ENCODE peak calls at places on chromosomes 13 and 19, in six cellular contexts. A, J, C, O, T and V are unnamed samples.
A peak's percentile ranks its signal among the peaks of the same experiment; 100 is the strongest.

GRCh38 chr19:50705422-50706019 is 14.1 kb downstream of the SHANK1 start:
- DNase-seq in A (no peak), O (peak; percentile 86), T (no peak), J (peak; percentile 55), C (no peak), V (peak; percentile 30)

GRCh38 chr19:45773384-45773783 is 4.3 kb upstream of the SIX5 start:
- DNase-seq in T (no peak), O (no peak), C (no peak), J (no peak), A (no peak), V (no peak)

GRCh38 chr13:41568143-41568989 is 111.0 kb downstream of the RGCC start:
- DNase-seq in J (no peak), A (no peak), T (no peak), C (no peak), O (no peak), V (no peak)

GRCh38 chr19:11848594-11849263 is at the start of gene ZNF439:
- DNase-seq in C (peak; percentile 81), J (no peak), A (peak; percentile 94), O (peak; percentile 83), T (peak; percentile 82), V (peak; percentile 18)

GRCh38 chr19:7856679-7857663 is 17.2 kb downstream of the PRR36 start:
- DNase-seq in C (no peak), A (no peak), O (no peak), T (no peak), J (no peak), V (no peak)

GRCh38 chr13:86765462-86765861 is 905.7 kb upstream of the SLITRK5 start:
- DNase-seq in A (no peak), C (no peak), J (no peak), T (no peak), O (no peak), V (no peak)

GRCh38 chr19:5206751-5207075 is 133.9 kb downstream of the PTPRS start:
- DNase-seq in J (no peak), T (no peak), A (no peak), O (no peak), C (no peak), V (no peak)

GRCh38 chr19:34428549-34429285 is 536 bp downstream of the UBA2 start:
- DNase-seq in T (peak; percentile 17), J (no peak), O (peak; percentile 9), A (no peak), C (no peak), V (no peak)

GRCh38 chr19:29537181-29537580 is 11.4 kb downstream of the VSTM2B start:
- DNase-seq in O (no peak), A (no peak), J (no peak), T (no peak), C (no peak), V (no peak)

GRCh38 chr13:41916173-41916954 is 44.5 kb downstream of the VWA8 start:
- DNase-seq in A (no peak), O (peak; percentile 59), C (no peak), J (no peak), T (no peak), V (peak; percentile 66)

GRCh38 chr13:95481051-95481775 is 71.3 kb upstream of the CLDN10 start:
- DNase-seq in C (no peak), J (no peak), O (peak; percentile 51), T (no peak), A (no peak), V (no peak)

GRCh38 chr13:20101467-20102316 is 59.2 kb downstream of the GJA3 start:
- DNase-seq in J (no peak), C (no peak), T (no peak), O (peak; percentile 79), A (no peak), V (no peak)

GRCh38 chr13:33611016-33611805 is 206.7 kb upstream of the RFC3 start:
- DNase-seq in T (peak; percentile 48), O (no peak), A (no peak), J (no peak), C (no peak), V (peak; percentile 23)

GRCh38 chr13:113666324-113666660 is 727 bp upstream of the GRK1 start:
- DNase-seq in O (no peak), C (peak; percentile 3), A (peak; percentile 12), J (no peak), T (peak; percentile 8), V (no peak)

GRCh38 chr13:46855166-46855565 is 41.7 kb downstream of the HTR2A start:
- DNase-seq in J (no peak), A (no peak), T (no peak), C (no peak), O (no peak), V (no peak)

GRCh38 chr13:42064259-42064658 is 15.8 kb downstream of the DGKH start:
- DNase-seq in C (no peak), A (no peak), O (no peak), J (no peak), T (no peak), V (no peak)

GRCh38 chr13:113152894-113153809 is 5.3 kb upstream of the PROZ start:
- DNase-seq in T (peak; percentile 53), A (no peak), C (peak; percentile 58), O (peak; percentile 18), J (no peak), V (no peak)

GRCh38 chr13:111281751-111282311 is 38.6 kb upstream of the TEX29 start:
- DNase-seq in T (no peak), A (no peak), J (no peak), C (no peak), O (no peak), V (peak; percentile 61)

GRCh38 chr19:30135797-30136196 is 193.8 kb downstream of the URI1 start:
- DNase-seq in T (no peak), O (no peak), J (no peak), C (no peak), A (no peak), V (no peak)

GRCh38 chr13:109743706-109744453 is 42.5 kb downstream of the IRS2 start:
- DNase-seq in T (peak; percentile 24), J (peak; percentile 100), O (peak; percentile 87), C (peak; percentile 46), A (no peak), V (peak; percentile 33)

GRCh38 chr13:79723462-79724116 is 242.6 kb downstream of the NDFIP2 start:
- DNase-seq in O (no peak), C (no peak), T (no peak), J (no peak), A (no peak), V (no peak)

GRCh38 chr13:109723046-109723445 is 63.3 kb downstream of the IRS2 start:
- DNase-seq in T (no peak), O (no peak), C (no peak), A (no peak), J (no peak), V (no peak)

GRCh38 chr19:57324992-57325391 is 4.7 kb downstream of the ZNF543 start:
- DNase-seq in T (no peak), A (no peak), J (no peak), C (no peak), O (no peak), V (no peak)

GRCh38 chr19:57320180-57321084 is at the start of gene ZNF543:
- DNase-seq in A (peak; percentile 97), C (peak; percentile 93), T (peak; percentile 92), J (peak; percentile 92), O (peak; percentile 98), V (peak; percentile 86)

GRCh38 chr19:57321164-57321563 is 892 bp downstream of the ZNF543 start:
- DNase-seq in A (no peak), O (no peak), J (no peak), T (no peak), C (no peak), V (no peak)

GRCh38 chr19:57319869-57320179 is 448 bp upstream of the ZNF543 start:
- DNase-seq in J (no peak), C (no peak), T (no peak), O (no peak), A (no peak), V (no peak)

GRCh38 chr19:57321746-57322145 is 1.5 kb downstream of the ZNF543 start:
- DNase-seq in A (no peak), O (no peak), T (no peak), J (no peak), C (no peak), V (no peak)
- H3K4me3 ChIP-seq in A (no peak overlapping the region), O (peak overlapping the region; percentile 88), T (no peak overlapping the region), J (peak overlapping the region; percentile 91), C (no peak overlapping the region), V (peak overlapping the region; percentile 85)

DNA sequence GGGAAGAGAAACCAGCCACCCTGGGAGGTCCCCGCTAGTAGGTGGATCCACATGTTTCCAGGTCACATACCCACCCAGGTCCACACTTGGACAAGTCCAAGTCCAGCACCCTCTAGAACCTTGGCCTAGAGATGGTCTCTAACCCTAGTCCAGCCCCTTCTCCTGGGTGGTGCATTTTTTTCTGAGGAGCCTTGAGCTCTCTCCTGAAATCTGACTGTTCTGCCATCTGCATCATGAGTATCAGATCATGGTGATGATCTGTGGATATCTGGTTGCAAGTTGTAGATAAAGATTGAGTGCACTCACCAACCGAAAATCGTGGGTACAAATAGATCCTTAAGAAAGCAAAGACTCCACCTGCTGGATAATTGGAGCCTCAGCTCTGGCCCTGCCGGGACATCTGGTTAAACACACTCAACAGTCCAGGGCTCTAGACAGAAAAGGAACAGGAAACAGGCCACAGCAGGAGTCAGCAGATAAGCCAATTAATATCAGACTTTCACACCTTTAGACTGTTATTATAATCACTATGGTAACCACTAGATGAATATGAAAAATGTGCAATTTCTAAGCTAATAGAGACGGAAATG is 41.1 kb downstream of the GPR12 start:
- DNase-seq in C (no peak), A (no peak), T (no peak), O (peak; percentile 8), J (no peak), V (no peak)
- TF ChIP-seq CTCF in C (no peak), A (no peak), T (no peak), O (peak; percentile 45), J (no peak), V (peak; percentile 22)

GRCh38 chr19:40244596-40244995 is 18.1 kb upstream of the CCNP start:
- DNase-seq in O (no peak), C (no peak), T (no peak), J (no peak), A (no peak), V (no peak)

GRCh38 chr19:40247735-40248262 is 21.3 kb upstream of the CCNP start:
- DNase-seq in C (no peak), A (no peak), T (no peak), O (no peak), J (no peak), V (no peak)

GRCh38 chr19:40247178-40247577 is 20.7 kb upstream of the CCNP start:
- DNase-seq in C (no peak), A (no peak), O (no peak), J (no peak), T (no peak), V (no peak)

GRCh38 chr19:40246292-40247073 is 20.0 kb upstream of the CCNP start:
- DNase-seq in O (no peak), J (no peak), C (no peak), A (no peak), T (no peak), V (no peak)

GRCh38 chr19:40245506-40246128 is 19.1 kb upstream of the CCNP start:
- DNase-seq in T (no peak), O (no peak), C (no peak), A (no peak), J (no peak), V (no peak)
- H3K27ac ChIP-seq in T (no peak overlapping the region), O (no peak overlapping the region), C (no peak overlapping the region), A (no peak overlapping the region), J (no peak overlapping the region), V (no peak overlapping the region)

DNA sequence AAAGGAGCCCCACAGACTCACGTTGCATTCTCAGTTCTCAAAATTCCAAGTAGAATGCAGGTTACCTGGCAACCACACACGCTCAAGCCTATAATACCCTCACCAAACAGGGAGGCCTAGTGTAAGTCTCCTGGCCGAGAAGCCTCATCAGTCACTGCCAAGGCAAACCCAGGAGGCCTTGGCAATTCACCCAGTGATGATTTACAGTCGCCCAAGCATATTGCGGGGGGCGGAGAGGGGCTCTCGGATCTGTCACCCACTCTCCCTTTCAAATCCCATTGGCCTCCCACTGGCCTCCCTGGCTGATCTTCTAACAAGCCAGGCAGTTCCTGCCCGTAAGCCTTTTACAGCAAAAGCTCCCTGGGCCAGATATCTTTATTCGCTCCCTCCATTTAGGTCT is 1.1 kb downstream of the AKAP8L start:
- DNase-seq in O (peak; percentile 6), J (no peak), A (no peak), T (no peak), C (no peak), V (no peak)
- H3K4me3 ChIP-seq in O (peak overlapping the region; percentile 97), J (peak overlapping the region; percentile 87), A (peak overlapping the region; percentile 100), T (peak overlapping the region; percentile 80), C (peak overlapping the region; percentile 99), V (peak overlapping the region; percentile 94)